ENCODE peak calls at places on chromosomes 12 and 14, in six cellular contexts. X is dorsolateral prefrontal cortex, C is astrocyte of the cerebellum, P is fibroblast of mammary gland, J is epithelial cell of prostate, I is dermis blood vessel endothelial cell. B is an unnamed sample.

GRCh38 chr12:12333407-12333831 is 16.6 kb downstream of the MANSC1 start:
- DNase-seq in C (peak), I (peak), J (peak), P (no peak), X (peak), B (no peak)

GRCh38 chr14:104110491-104111209 is 25.1 kb downstream of the ASPG start:
- DNase-seq in P (no peak), I (no peak), C (no peak), X (peak), J (no peak), B (no peak)

GRCh38 chr12:109818900-109819500 is 14.2 kb downstream of the TRPV4 start:
- DNase-seq in X (no peak), P (peak), C (no peak), J (peak), I (no peak), B (no peak)

GRCh38 chr14:73241481-73242165 is 4.3 kb downstream of the PAPLN start:
- DNase-seq in P (no peak), C (no peak), X (no peak), J (no peak), I (no peak), B (peak)

GRCh38 chr12:65389436-65389835 is 111.0 kb downstream of the MSRB3 start:
- DNase-seq in C (no peak), J (no peak), I (no peak), X (no peak), P (no peak), B (no peak)

GRCh38 chr14:49849213-49849847 is 3.3 kb downstream of the NEMF start:
- DNase-seq in X (no peak), P (no peak), I (no peak), J (no peak), C (no peak), B (no peak)

GRCh38 chr14:66037361-66037760 is 448.8 kb upstream of the CCDC196 start:
- DNase-seq in X (no peak), P (no peak), J (no peak), I (no peak), C (no peak), B (no peak)

GRCh38 chr14:68403794-68404522 is 388.9 kb downstream of the ZFP36L1 start:
- DNase-seq in I (no peak), J (no peak), P (no peak), C (no peak), X (no peak), B (no peak)

GRCh38 chr12:70543444-70543843 is 93.8 kb downstream of the PTPRB start:
- DNase-seq in C (peak), P (peak), J (no peak), I (peak), X (no peak), B (peak)

GRCh38 chr12:94805749-94806148 is 155.4 kb upstream of the TMCC3 start:
- DNase-seq in I (peak), P (peak), C (peak), J (no peak), X (no peak), B (no peak)

GRCh38 chr14:60003991-60004390 is 84.0 kb downstream of the LRRC9 start:
- DNase-seq in C (no peak), X (no peak), I (no peak), P (no peak), J (no peak), B (no peak)

GRCh38 chr14:25944020-25944419 is 653.8 kb downstream of the NOVA1 start:
- DNase-seq in X (no peak), I (no peak), C (no peak), P (no peak), J (no peak), B (no peak)

GRCh38 chr12:19894803-19895202 is 455.5 kb downstream of the AEBP2 start:
- DNase-seq in X (no peak), C (no peak), I (peak), P (peak), J (no peak), B (no peak)

GRCh38 chr12:46562625-46563228 is 190.2 kb upstream of the SLC38A2 start:
- DNase-seq in X (no peak), C (peak), I (peak), J (peak), P (peak), B (no peak)

GRCh38 chr12:106108187-106108816 is 30.5 kb downstream of the NUAK1 start:
- DNase-seq in P (no peak), C (peak), X (no peak), I (peak), J (no peak), B (peak)

GRCh38 chr12:10701226-10701681 is 21.9 kb downstream of the YBX3 start:
- DNase-seq in C (no peak), P (peak), I (no peak), X (no peak), J (no peak), B (no peak)

GRCh38 chr12:51678086-51678724 is 87.2 kb downstream of the SCN8A start:
- DNase-seq in P (peak), J (no peak), C (peak), I (peak), X (no peak), B (peak)

GRCh38 chr12:67275380-67275913 is 6.3 kb downstream of the CAND1 start:
- DNase-seq in P (no peak), J (peak), I (no peak), C (no peak), X (no peak), B (no peak)

GRCh38 chr14:74620497-74620921 is 8.5 kb upstream of the LTBP2 start:
- DNase-seq in X (no peak), C (peak), I (peak), J (peak), P (peak), B (peak)

GRCh38 chr14:24848427-24848826 is 201.5 kb downstream of the STXBP6 start:
- DNase-seq in P (peak), I (no peak), X (no peak), J (no peak), C (peak), B (no peak)

GRCh38 chr12:91931110-91931509 is 214.5 kb downstream of the BTG1 start:
- DNase-seq in C (no peak), J (peak), X (no peak), I (no peak), P (peak), B (no peak)

GRCh38 chr14:75604979-75605825 is 26.8 kb downstream of the FLVCR2 start:
- DNase-seq in C (no peak), I (peak), P (peak), X (no peak), J (no peak), B (no peak)

GRCh38 chr12:114701104-114701414 is 17.1 kb upstream of the TBX3 start:
- DNase-seq in X (no peak), I (no peak), C (no peak), J (no peak), P (no peak), B (no peak)

GRCh38 chr12:85874064-85874463 is at the start of gene NTS:
- DNase-seq in C (no peak), X (no peak), I (peak), J (no peak), P (no peak), B (peak)

GRCh38 chr12:101229841-101230241 is 19.8 kb upstream of the SLC5A8 start:
- DNase-seq in J (no peak), C (no peak), P (no peak), I (no peak), X (no peak), B (no peak)

GRCh38 chr12:101485015-101485414 is 9.9 kb downstream of the SPIC start:
- DNase-seq in C (no peak), J (no peak), P (peak), X (no peak), I (no peak), B (no peak)